ENCODE peak calls at places on chromosomes 12 and 14, in nine cellular contexts. M is HepG2, V is K562, J is NB4, N is A549, G is stomach, K is ovary, D is tibial nerve, B is GM12878. R is an unnamed sample.

GRCh38 chr12:1872448-1872847 is 46.0 kb downstream of the CACNA2D4 start:
- DNase-seq in M (no peak), V (no peak), J (no peak), N (no peak), G (no peak), K (no peak), D (no peak), B (no peak), R (no peak)

GRCh38 chr12:65665817-65666216 is 158.5 kb upstream of the HMGA2 start:
- DNase-seq in M (no peak), V (no peak), J (no peak), N (no peak), G (no peak), K (no peak), D (no peak), B (no peak), R (no peak)

GRCh38 chr14:62939970-62940369 is 105.3 kb downstream of the KCNH5 start:
- DNase-seq in M (no peak), V (no peak), J (no peak), N (no peak), G (no peak), K (no peak), D (no peak), B (no peak), R (no peak)

GRCh38 chr12:120362516-120363273 is 6.3 kb downstream of the MSI1 start:
- DNase-seq in M (no peak), V (no peak), J (no peak), N (no peak), G (no peak), K (no peak), D (no peak), B (no peak), R (no peak)

GRCh38 chr14:50897658-50898175 is 25.9 kb downstream of the ABHD12B start:
- DNase-seq in M (no peak), V (no peak), J (no peak), N (no peak), G (no peak), K (no peak), D (no peak), B (no peak), R (no peak)

GRCh38 chr14:91175802-91176201 is 61.9 kb downstream of the DGLUCY start:
- DNase-seq in M (no peak), V (no peak), J (no peak), N (no peak), G (no peak), K (no peak), D (no peak), B (no peak), R (no peak)

GRCh38 chr14:54727929-54728328 is 161.0 kb downstream of the SAMD4A start:
- DNase-seq in M (no peak), V (no peak), J (no peak), N (no peak), G (no peak), K (no peak), D (no peak), B (no peak), R (peak)

GRCh38 chr14:31788340-31788739 is 227.1 kb downstream of the NUBPL start:
- DNase-seq in M (no peak), V (no peak), J (peak), N (peak), G (no peak), K (no peak), D (no peak), B (no peak), R (no peak)

GRCh38 chr12:68617160-68617926 is 6.6 kb downstream of the RAP1B start:
- DNase-seq in M (no peak), V (no peak), J (no peak), N (no peak), G (no peak), K (no peak), D (no peak), B (no peak), R (no peak)

GRCh38 chr12:38905480-38906351 is at the start of gene CPNE8:
- DNase-seq in M (no peak), V (peak), J (peak), N (peak), G (peak), K (peak), D (peak), B (peak), R (peak)

GRCh38 chr12:82800185-82800584 is 113.5 kb downstream of the TMTC2 start:
- DNase-seq in M (no peak), V (no peak), J (no peak), N (no peak), G (no peak), K (no peak), D (no peak), B (no peak), R (no peak)

GRCh38 chr14:24439830-24440605 is 2.6 kb downstream of the SDR39U1 start:
- DNase-seq in M (no peak), V (no peak), J (no peak), N (no peak), G (no peak), K (peak), D (no peak), B (no peak), R (no peak)

GRCh38 chr12:121059031-121059898 is 20.2 kb upstream of the OASL start:
- DNase-seq in M (no peak), V (no peak), J (no peak), N (no peak), G (no peak), K (no peak), D (no peak), B (no peak), R (no peak)

GRCh38 chr12:59158066-59158465 is 237.8 kb upstream of the LRIG3 start:
- DNase-seq in M (no peak), V (no peak), J (no peak), N (no peak), G (no peak), K (no peak), D (no peak), B (no peak), R (no peak)

GRCh38 chr12:115872212-115872611 is 405.3 kb downstream of the MED13L start:
- DNase-seq in M (peak), V (no peak), J (no peak), N (no peak), G (no peak), K (no peak), D (no peak), B (no peak), R (no peak)

GRCh38 chr12:54463484-54463883 is 9.9 kb downstream of the GTSF1 start:
- DNase-seq in M (no peak), V (no peak), J (no peak), N (no peak), G (no peak), K (no peak), D (no peak), B (no peak), R (no peak)

GRCh38 chr12:121955258-121956040 is 37.1 kb downstream of the CFAP251 start:
- DNase-seq in M (no peak), V (no peak), J (peak), N (peak), G (no peak), K (no peak), D (no peak), B (no peak), R (no peak)

GRCh38 chr14:104900639-104901512 is 23.8 kb upstream of the PLD4 start:
- DNase-seq in M (no peak), V (no peak), J (no peak), N (no peak), G (no peak), K (no peak), D (no peak), B (no peak), R (no peak)

DNA sequence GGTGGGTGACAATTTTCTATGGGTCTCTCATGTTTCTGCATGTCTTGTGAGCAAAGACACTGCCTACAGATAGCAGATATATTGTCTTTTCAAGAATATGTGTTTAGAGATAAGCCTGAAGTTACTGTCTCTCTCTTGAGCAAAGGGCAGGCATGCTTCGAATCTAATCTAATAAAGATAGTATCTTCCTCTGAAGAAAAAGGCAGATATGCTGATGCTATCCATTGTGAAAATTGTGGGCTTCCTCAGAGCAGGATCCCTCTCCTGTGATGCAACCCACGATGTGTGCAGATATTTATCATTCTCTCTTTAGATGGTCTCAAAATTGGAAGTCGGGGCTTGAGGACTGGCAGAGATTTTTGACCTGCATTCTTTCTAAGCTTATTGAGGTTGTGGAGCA is 187.0 kb downstream of the DACT1 start:
- DNase-seq in M (no peak), V (no peak), J (no peak), N (no peak), G (no peak), K (no peak), D (no peak), B (no peak), R (no peak)
- H3K4me3 ChIP-seq in M (no peak), V (no peak), J (no peak), N (no peak), G (no peak), K (no peak), D (no peak), B (no peak), R (no peak)

DNA sequence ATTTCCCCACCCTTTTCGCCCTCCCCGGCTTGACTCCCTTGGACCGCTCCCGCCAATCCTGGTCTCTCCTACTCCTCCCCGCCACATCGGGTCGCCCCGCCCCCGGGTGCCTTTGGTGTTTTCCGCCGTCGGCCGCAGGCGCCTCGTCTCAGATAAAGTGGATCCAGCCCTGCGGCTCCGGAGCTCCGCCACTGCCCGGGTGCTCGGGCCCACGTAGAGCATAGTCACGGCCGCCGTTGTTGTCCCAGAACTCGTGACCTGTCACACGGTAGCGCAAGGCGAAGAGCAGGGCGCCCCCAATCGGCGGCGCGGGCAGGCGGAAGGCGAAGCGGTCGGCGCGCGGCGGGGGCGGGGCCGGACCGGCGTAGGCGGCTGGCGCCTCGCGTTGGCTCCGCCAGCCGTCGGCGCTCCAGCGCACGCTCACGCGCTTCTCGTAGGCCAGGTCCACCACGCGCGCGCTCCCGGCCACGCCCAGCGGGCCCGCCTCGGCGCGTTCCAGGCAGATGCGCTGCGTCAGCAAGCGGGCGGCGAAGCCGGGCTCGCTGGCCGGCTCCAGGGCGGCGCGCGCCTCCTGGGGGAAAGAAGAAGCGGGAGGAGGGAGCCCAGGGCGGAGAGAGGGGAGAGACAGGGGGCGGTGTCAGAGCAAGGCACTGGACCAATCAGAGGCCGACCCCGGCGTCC is 1.2 kb downstream of the PPP1R3E start:
- DNase-seq in M (peak), V (peak), J (peak), N (peak), G (peak), K (peak), D (peak), B (peak), R (peak)
- TF ChIP-seq POLR2A in M (no peak), V (no peak), J (no peak), N (peak), G (peak), K (peak), D (peak), B (peak), R (peak)

DNA sequence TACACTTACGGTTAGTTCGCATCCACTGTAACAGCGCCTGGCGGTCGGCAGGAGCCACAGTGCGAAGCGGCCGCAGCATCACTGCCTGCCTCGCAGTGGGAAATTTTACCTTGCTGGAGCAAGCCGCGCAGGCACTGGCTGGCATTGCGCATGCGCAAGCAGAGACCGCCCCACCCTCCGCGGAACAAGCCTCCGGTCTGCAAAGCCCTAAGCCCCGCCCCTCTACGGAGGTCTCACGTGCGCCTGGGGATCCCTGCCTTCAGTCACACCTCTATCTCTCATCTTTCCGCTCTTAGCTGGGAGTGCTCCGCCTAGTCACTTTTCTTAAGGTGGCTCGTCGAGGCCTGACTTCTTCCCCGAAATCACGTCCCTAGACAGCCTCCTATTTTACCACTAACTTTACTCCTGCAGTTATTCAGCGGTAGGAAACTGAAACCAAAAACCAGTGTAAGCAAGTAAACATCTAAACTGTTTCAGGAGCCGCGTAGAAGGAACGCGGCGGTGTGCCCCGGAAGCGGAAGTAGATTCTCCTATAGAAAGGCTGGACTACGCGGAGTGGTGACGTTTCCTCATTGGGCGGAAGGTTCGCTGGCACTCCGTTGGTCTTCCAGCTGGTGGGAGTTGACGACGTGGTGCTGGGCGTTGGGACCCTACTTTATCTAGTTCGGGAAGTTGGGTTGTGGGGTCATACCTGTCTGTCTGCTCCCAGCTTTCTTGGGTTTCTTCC is at the start of gene SRP54:
- DNase-seq in M (peak), V (peak), J (peak), N (peak), G (peak), K (peak), D (peak), B (peak), R (peak)
- TF ChIP-seq CTCF in M (peak), V (peak), J (no peak), N (no peak), G (no peak), K (no peak), D (no peak), B (peak), R (no peak)

DNA sequence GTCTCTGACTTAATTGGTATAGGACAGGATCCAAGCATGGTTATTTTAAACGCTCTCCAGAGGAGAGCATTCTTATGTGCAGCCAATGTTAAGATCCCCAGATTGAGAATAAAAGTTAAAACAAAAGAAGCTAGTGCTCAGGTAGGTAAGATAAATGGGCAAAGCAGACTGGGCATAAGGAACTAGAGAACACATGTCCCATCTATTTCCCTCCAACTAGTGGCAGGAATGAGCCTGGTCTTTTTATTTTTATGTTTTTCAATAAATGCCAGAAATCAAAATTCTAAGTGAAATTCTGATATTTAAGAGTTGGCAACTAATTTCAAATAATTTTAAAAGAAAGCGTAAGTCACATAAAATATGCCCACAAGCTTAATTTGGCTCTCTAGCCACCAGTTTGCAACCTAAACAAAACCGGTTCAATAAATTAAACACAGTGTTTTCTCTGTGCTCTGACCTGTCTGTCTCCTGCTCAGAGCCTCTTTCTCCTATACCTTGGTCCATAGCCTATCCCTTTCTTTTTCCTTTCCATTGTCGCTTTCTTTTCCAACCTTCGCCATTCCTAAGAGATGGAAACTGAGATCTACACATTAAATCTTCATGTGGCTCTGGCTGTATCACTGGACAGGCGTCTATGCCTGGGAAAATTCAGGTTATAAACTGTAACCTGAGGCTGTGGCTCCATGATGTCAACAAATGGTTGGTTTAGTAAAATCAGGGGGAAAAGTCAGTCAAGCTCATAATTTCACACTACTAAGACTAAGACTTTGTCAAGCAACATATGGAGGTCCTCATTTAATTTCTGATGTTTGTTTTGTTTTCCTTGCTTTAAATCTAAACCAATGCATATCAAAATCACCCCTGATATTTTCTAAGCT is 5.5 kb downstream of the SLC38A1 start:
- DNase-seq in M (no peak), V (no peak), J (no peak), N (no peak), G (no peak), K (no peak), D (no peak), B (no peak), R (no peak)
- H3K4me3 ChIP-seq in M (no peak), V (no peak), J (no peak), N (no peak), G (no peak), K (no peak), D (no peak), B (peak), R (no peak)

GRCh38 chr12:112236386-112236785 is 111.0 kb downstream of the TRAFD1 start:
- DNase-seq in M (no peak), V (no peak), J (no peak), N (no peak), G (no peak), K (no peak), D (no peak), B (no peak), R (no peak)

GRCh38 chr12:112236786-112237185 is 111.4 kb downstream of the TRAFD1 start:
- DNase-seq in M (no peak), V (no peak), J (no peak), N (no peak), G (no peak), K (no peak), D (no peak), B (no peak), R (no peak)

GRCh38 chr12:112234303-112234702 is 108.9 kb downstream of the TRAFD1 start:
- DNase-seq in M (no peak), V (no peak), J (no peak), N (no peak), G (no peak), K (no peak), D (no peak), B (no peak), R (no peak)

GRCh38 chr12:112230136-112230535 is 104.8 kb downstream of the TRAFD1 start:
- DNase-seq in M (no peak), V (no peak), J (no peak), N (no peak), G (no peak), K (no peak), D (no peak), B (no peak), R (no peak)

GRCh38 chr12:112233242-112233641 is 107.9 kb downstream of the TRAFD1 start:
- DNase-seq in M (no peak), V (no peak), J (no peak), N (no peak), G (no peak), K (no peak), D (no peak), B (no peak), R (no peak)
- TF ChIP-seq POLR2A in M (no peak), V (no peak), J (no peak), N (no peak), G (no peak), K (no peak), D (no peak), B (no peak), R (no peak)

GRCh38 chr14:102295301-102295700 is 9.7 kb downstream of the MOK start:
- DNase-seq in M (no peak), V (no peak), J (peak), N (no peak), G (no peak), K (no peak), D (no peak), B (no peak), R (no peak)
- TF ChIP-seq CTCF in M (no peak), V (peak), J (peak), N (peak), G (no peak), K (peak), D (no peak), B (no peak), R (no peak)

GRCh38 chr12:46369474-46370379 is 2.8 kb downstream of the SLC38A2 start:
- DNase-seq in M (no peak), V (no peak), J (no peak), N (no peak), G (no peak), K (no peak), D (no peak), B (no peak), R (no peak)
- H3K4me3 ChIP-seq in M (peak), V (peak), J (peak), N (peak), G (peak), K (peak), D (peak), B (peak), R (peak)

GRCh38 chr14:20412876-20413784 is at the start of gene TEP1:
- DNase-seq in M (peak), V (peak), J (peak), N (peak), G (peak), K (peak), D (peak), B (no peak), R (peak)
- TF ChIP-seq POLR2A in M (peak), V (peak), J (peak), N (peak), G (peak), K (peak), D (peak), B (peak), R (no peak)

GRCh38 chr14:75002392-75003249 is at the start of gene EIF2B2:
- DNase-seq in M (peak), V (peak), J (peak), N (peak), G (peak), K (peak), D (peak), B (peak), R (peak)
- TF ChIP-seq CTCF in M (peak), V (peak), J (no peak), N (no peak), G (no peak), K (peak), D (peak), B (no peak), R (no peak)

DNA sequence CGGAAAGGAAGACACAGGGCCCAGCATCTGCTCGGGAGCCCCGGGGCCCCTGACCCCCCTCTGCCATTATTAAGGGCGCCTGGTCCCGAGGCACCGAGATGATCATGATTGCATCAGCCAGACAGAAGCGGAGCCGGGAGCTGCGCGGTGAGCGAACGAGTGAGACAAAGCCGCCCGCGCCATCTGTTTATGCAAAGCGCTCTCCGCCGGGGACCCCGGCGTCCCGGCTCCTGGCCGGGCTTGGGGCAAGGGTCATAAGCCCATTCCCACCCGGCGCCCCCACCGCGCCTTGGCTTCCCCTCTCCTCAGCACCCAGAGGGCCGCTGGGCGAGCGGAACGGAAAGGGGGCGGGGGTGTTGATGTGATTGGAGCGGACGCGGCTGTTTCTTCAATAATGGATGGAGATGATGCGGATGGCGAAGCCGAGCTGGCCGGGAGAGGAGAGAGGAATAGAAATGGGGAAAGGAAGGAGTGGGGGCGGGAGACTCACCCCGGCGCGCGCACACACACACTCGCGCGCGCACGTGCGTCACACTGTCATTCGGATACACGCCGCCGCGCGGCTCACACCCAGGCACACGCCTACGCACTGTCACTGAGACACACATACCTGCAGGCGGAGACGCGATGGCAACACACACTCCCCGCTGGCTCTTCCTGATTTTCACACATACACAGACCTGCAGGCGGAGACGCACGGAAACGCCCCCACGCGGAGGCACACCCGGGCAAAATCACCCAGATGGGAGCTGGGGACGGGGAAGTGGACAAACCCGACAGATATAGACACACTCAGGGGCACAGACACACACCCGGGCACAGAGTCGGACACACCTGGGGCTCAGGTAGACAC is 10.7 kb downstream of the STAC3 start:
- DNase-seq in M (no peak), V (peak), J (peak), N (peak), G (peak), K (no peak), D (no peak), B (no peak), R (no peak)
- H3K4me3 ChIP-seq in M (peak), V (peak), J (no peak), N (peak), G (peak), K (peak), D (peak), B (peak), R (no peak)